ENCODE peak calls at places on chromosomes 4 and X, in seven cellular contexts. U is tibial artery; V is CD4-positive, alpha-beta memory T cell; I is HCT116; Q is adipocyte; X is Karpas-422; A is neural progenitor cell. J is an unnamed sample.
A peak's percentile ranks its signal among the peaks of the same experiment; 100 is the strongest.

GRCh38 chr4:76441881-76442280 is 6.9 kb downstream of the SHROOM3 start:
- DNase-seq in U (no peak), V (no peak), I (no peak), Q (no peak), X (no peak), A (no peak), J (no peak)

GRCh38 chr4:145639281-145639680 is 20.1 kb downstream of the MMAA start:
- DNase-seq in U (no peak), V (no peak), I (no peak), Q (no peak), X (no peak), A (no peak), J (no peak)

GRCh38 chr4:16884673-16885460 is 13.6 kb downstream of the LDB2 start:
- DNase-seq in U (no peak), V (no peak), I (no peak), Q (no peak), X (no peak), A (no peak), J (no peak)

GRCh38 chr4:123299212-123299651 is 97.4 kb upstream of the SPRY1 start:
- DNase-seq in U (no peak), V (no peak), I (no peak), Q (peak; percentile 96), X (no peak), A (no peak), J (no peak)

GRCh38 chr4:39718366-39719323 is 20.7 kb downstream of the UBE2K start:
- DNase-seq in U (no peak), V (no peak), I (no peak), Q (no peak), X (no peak), A (no peak), J (peak; percentile 26)

GRCh38 chr4:1973661-1974060 is 35.1 kb downstream of the NELFA start:
- DNase-seq in U (no peak), V (no peak), I (no peak), Q (no peak), X (no peak), A (no peak), J (no peak)

GRCh38 chr4:124092101-124093057 is 620.2 kb downstream of the ANKRD50 start:
- DNase-seq in U (no peak), V (no peak), I (no peak), Q (no peak), X (no peak), A (no peak), J (no peak)

GRCh38 chr4:145619639-145619996 is 433 bp downstream of the MMAA start:
- DNase-seq in U (peak; percentile 47), V (no peak), I (peak; percentile 28), Q (peak; percentile 71), X (peak; percentile 83), A (no peak), J (peak; percentile 59)

GRCh38 chr4:181018472-181018871 is 1224.7 kb upstream of the TENM3 start:
- DNase-seq in U (no peak), V (no peak), I (no peak), Q (no peak), X (no peak), A (no peak), J (no peak)

GRCh38 chr4:150464523-150464922 is 117.4 kb upstream of the MAB21L2 start:
- DNase-seq in U (no peak), V (no peak), I (no peak), Q (no peak), X (no peak), A (no peak), J (no peak)

GRCh38 chrX:33339219-33339618 is 127.9 kb upstream of the DMD start:
- DNase-seq in U (no peak), V (no peak), I (no peak), Q (no peak), X (no peak), A (peak; percentile 8), J (no peak)

GRCh38 chr4:48068182-48068581 is 51.6 kb downstream of the NIPAL1 start:
- DNase-seq in U (no peak), V (no peak), I (no peak), Q (no peak), X (peak; percentile 9), A (no peak), J (no peak)

GRCh38 chr4:1777822-1778641 is 15.1 kb upstream of the FGFR3 start:
- DNase-seq in U (no peak), V (no peak), I (no peak), Q (peak; percentile 60), X (no peak), A (peak; percentile 97), J (no peak)

GRCh38 chr4:181330654-181331595 is 912.3 kb upstream of the TENM3 start:
- DNase-seq in U (no peak), V (no peak), I (no peak), Q (peak; percentile 42), X (no peak), A (no peak), J (no peak)

GRCh38 chrX:48937065-48937907 is 18.5 kb upstream of the PIM2 start:
- DNase-seq in U (no peak), V (peak; percentile 93), I (no peak), Q (no peak), X (no peak), A (peak; percentile 39), J (peak; percentile 68)

GRCh38 chrX:3950373-3950772 is 236.9 kb upstream of the PRKX start:
- DNase-seq in U (no peak), V (no peak), I (no peak), Q (peak; percentile 24), X (peak; percentile 10), A (no peak), J (no peak)

GRCh38 chr4:105145913-105146285 is 777 bp upstream of the TET2 start:
- DNase-seq in U (peak; percentile 36), V (peak; percentile 27), I (no peak), Q (no peak), X (peak; percentile 49), A (peak; percentile 49), J (peak; percentile 33)

GRCh38 chrX:57177070-57177469 is 39.9 kb upstream of the SPIN2A start:
- DNase-seq in U (no peak), V (no peak), I (no peak), Q (no peak), X (no peak), A (no peak), J (no peak)

GRCh38 chrX:6851140-6851539 is 296.4 kb upstream of the STS start:
- DNase-seq in U (no peak), V (no peak), I (no peak), Q (no peak), X (peak; percentile 93), A (no peak), J (no peak)

GRCh38 chrX:130482871-130483270 is 81.1 kb downstream of the RBMX2 start:
- DNase-seq in U (no peak), V (no peak), I (no peak), Q (no peak), X (no peak), A (no peak), J (no peak)

GRCh38 chr4:140296871-140297570 is 76.4 kb upstream of the SCOC start:
- DNase-seq in U (no peak), V (no peak), I (peak; percentile 29), Q (peak; percentile 12), X (no peak), A (peak; percentile 27), J (no peak)

GRCh38 chr4:109977854-109978501 is 65.3 kb downstream of the EGF start:
- DNase-seq in U (no peak), V (peak; percentile 19), I (peak; percentile 27), Q (peak; percentile 80), X (peak; percentile 70), A (peak; percentile 38), J (no peak)

DNA sequence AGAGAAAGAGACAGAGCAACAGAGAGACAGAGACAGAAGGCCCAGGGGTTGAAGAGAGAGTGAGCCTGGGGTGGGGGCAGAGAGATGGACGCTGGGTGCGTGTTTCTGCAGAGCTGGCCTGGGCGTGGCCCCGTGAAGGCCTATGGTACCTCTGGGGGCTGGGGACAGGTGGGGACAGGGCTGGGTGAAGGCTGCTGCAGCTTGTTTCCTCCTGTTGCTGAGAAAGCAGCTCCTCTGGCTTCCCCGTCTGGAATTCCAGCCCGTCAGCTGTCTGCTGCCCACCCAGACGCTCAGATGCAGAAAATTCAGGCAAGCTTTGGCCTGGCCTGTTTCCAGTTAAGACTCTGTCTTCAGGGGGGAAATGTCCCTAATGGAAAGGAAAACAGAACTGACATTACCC is 76.8 kb upstream of the PSAPL1 start:
- DNase-seq in U (no peak), V (no peak), I (no peak), Q (no peak), X (no peak), A (peak; percentile 39), J (no peak)
- H3K4me1 ChIP-seq in U (peaks cover 12% of the 10 kb centered on the region), V (no peaks in the 10 kb centered on the region), I (peaks cover 3% of the 10 kb centered on the region), Q (peaks cover 16% of the 10 kb centered on the region), X (no peaks in the 10 kb centered on the region), A (peaks cover 14% of the 10 kb centered on the region), J (no peaks in the 10 kb centered on the region)

GRCh38 chr4:32102941-32103340 is 1382.8 kb downstream of the PCDH7 start:
- DNase-seq in U (no peak), V (no peak), I (no peak), Q (peak; percentile 48), X (no peak), A (no peak), J (no peak)

DNA sequence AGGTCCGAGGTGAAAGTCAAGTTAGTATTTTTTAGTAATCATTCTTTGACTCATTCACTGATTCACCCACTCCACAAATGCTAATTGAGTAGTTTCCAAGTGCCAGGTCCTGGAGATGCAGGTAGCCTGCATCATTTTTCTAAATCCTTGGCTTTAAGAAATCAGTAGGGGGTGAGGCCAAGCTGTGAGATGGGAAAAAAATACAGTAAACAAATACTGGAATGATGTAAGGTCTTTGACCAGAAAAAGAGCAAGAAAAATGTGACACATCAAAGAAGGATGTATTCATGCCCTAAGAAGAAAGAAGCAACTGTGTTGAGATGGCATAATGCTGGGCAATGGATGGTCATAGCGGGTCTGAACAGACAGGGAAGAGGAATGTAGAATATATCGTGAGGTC is 1386.6 kb downstream of the PCDH7 start:
- DNase-seq in U (no peak), V (no peak), I (no peak), Q (no peak), X (no peak), A (no peak), J (no peak)
- H3K9me3 ChIP-seq in U (no peaks in the 10 kb centered on the region), V (no peaks in the 10 kb centered on the region), I (no peaks in the 10 kb centered on the region), Q (no peaks in the 10 kb centered on the region), X (peaks cover 13% of the 10 kb centered on the region), A (no peaks in the 10 kb centered on the region), J (no peaks in the 10 kb centered on the region)

GRCh38 chrX:107485019-107485418 is 35.6 kb downstream of the FRMPD3 start:
- DNase-seq in U (no peak), V (no peak), I (no peak), Q (peak; percentile 6), X (peak; percentile 59), A (no peak), J (no peak)
- H3K4me3 ChIP-seq in U (no peak overlapping the region), V (no peak overlapping the region), I (no peak overlapping the region), Q (no peak overlapping the region), X (peak overlapping the region; percentile 28), A (no peak overlapping the region), J (no peak overlapping the region)

GRCh38 chrX:100647095-100647494 is 3.1 kb downstream of the SRPX2 start:
- DNase-seq in U (no peak), V (no peak), I (no peak), Q (peak; percentile 57), X (peak; percentile 43), A (no peak), J (no peak)

GRCh38 chrX:100648601-100649417 is 4.8 kb downstream of the SRPX2 start:
- DNase-seq in U (no peak), V (no peak), I (no peak), Q (peak; percentile 70), X (no peak), A (peak; percentile 45), J (no peak)

GRCh38 chrX:100649550-100650356 is 5.8 kb downstream of the SRPX2 start:
- DNase-seq in U (peak; percentile 80), V (no peak), I (no peak), Q (peak; percentile 90), X (no peak), A (peak; percentile 51), J (peak; percentile 47)

GRCh38 chrX:100645106-100645505 is 1.1 kb downstream of the SRPX2 start:
- DNase-seq in U (no peak), V (no peak), I (no peak), Q (peak; percentile 36), X (no peak), A (no peak), J (no peak)

GRCh38 chrX:100647739-100648138 is 3.7 kb downstream of the SRPX2 start:
- DNase-seq in U (no peak), V (no peak), I (no peak), Q (no peak), X (no peak), A (no peak), J (no peak)
- H3K4me1 ChIP-seq in U (peaks cover 5% of the 10 kb centered on the region), V (no peaks in the 10 kb centered on the region), I (peaks cover 18% of the 10 kb centered on the region), Q (peaks cover 55% of the 10 kb centered on the region), X (peaks cover 13% of the 10 kb centered on the region), A (peaks cover 5% of the 10 kb centered on the region), J (no peaks in the 10 kb centered on the region)